ENCODE peak calls at places on chromosomes 16 and 17, in eight cellular contexts. One of them, this sample, is unnamed.

GRCh38 chr16:49127103-49127502 is 154.5 kb downstream of the CBLN1 start:
- DNase-seq in fibroblast of lung: no peak
- DNase-seq in HCT116: no peak
- DNase-seq in hepatocyte: peak
- DNase-seq in heart left ventricle: no peak
- DNase-seq in H9: no peak
- DNase-seq in mammary epithelial cell: no peak
- DNase-seq in AG04450: no peak
- DNase-seq in this sample: no peak

GRCh38 chr17:75065562-75066151 is 18.6 kb downstream of the KCTD2 start:
- DNase-seq in fibroblast of lung: peak
- DNase-seq in HCT116: no peak
- DNase-seq in hepatocyte: no peak
- DNase-seq in heart left ventricle: no peak
- DNase-seq in H9: no peak
- DNase-seq in mammary epithelial cell: no peak
- DNase-seq in AG04450: no peak
- DNase-seq in this sample: peak

GRCh38 chr16:46785076-46785845 is 37.1 kb upstream of the MYLK3 start:
- DNase-seq in fibroblast of lung: no peak
- DNase-seq in HCT116: no peak
- DNase-seq in hepatocyte: no peak
- DNase-seq in heart left ventricle: no peak
- DNase-seq in H9: no peak
- DNase-seq in mammary epithelial cell: no peak
- DNase-seq in AG04450: no peak
- DNase-seq in this sample: no peak

GRCh38 chr16:81444448-81445121 is at the start of gene CMIP:
- DNase-seq in fibroblast of lung: peak
- DNase-seq in HCT116: peak
- DNase-seq in hepatocyte: peak
- DNase-seq in heart left ventricle: peak
- DNase-seq in H9: peak
- DNase-seq in mammary epithelial cell: peak
- DNase-seq in AG04450: peak
- DNase-seq in this sample: peak

GRCh38 chr16:89052191-89052787 is 41.4 kb upstream of the ACSF3 start:
- DNase-seq in fibroblast of lung: peak
- DNase-seq in HCT116: no peak
- DNase-seq in hepatocyte: no peak
- DNase-seq in heart left ventricle: no peak
- DNase-seq in H9: no peak
- DNase-seq in mammary epithelial cell: peak
- DNase-seq in AG04450: no peak
- DNase-seq in this sample: no peak

GRCh38 chr16:77273-77806 is 685 bp upstream of the MPG start:
- DNase-seq in fibroblast of lung: peak
- DNase-seq in HCT116: no peak
- DNase-seq in hepatocyte: peak
- DNase-seq in heart left ventricle: peak
- DNase-seq in H9: peak
- DNase-seq in mammary epithelial cell: no peak
- DNase-seq in AG04450: no peak
- DNase-seq in this sample: peak

GRCh38 chr17:47707884-47708283 is 13.9 kb downstream of the TBKBP1 start:
- DNase-seq in fibroblast of lung: no peak
- DNase-seq in HCT116: no peak
- DNase-seq in hepatocyte: no peak
- DNase-seq in heart left ventricle: no peak
- DNase-seq in H9: no peak
- DNase-seq in mammary epithelial cell: no peak
- DNase-seq in AG04450: no peak
- DNase-seq in this sample: no peak

GRCh38 chr17:51224615-51225262 is 35.1 kb downstream of the MBTD1 start:
- DNase-seq in fibroblast of lung: no peak
- DNase-seq in HCT116: no peak
- DNase-seq in hepatocyte: no peak
- DNase-seq in heart left ventricle: no peak
- DNase-seq in H9: no peak
- DNase-seq in mammary epithelial cell: no peak
- DNase-seq in AG04450: no peak
- DNase-seq in this sample: no peak

GRCh38 chr16:84284168-84284722 is 10.4 kb upstream of the WFDC1 start:
- DNase-seq in fibroblast of lung: no peak
- DNase-seq in HCT116: no peak
- DNase-seq in hepatocyte: peak
- DNase-seq in heart left ventricle: peak
- DNase-seq in H9: peak
- DNase-seq in mammary epithelial cell: no peak
- DNase-seq in AG04450: no peak
- DNase-seq in this sample: no peak

GRCh38 chr16:73399486-73399885 is 351.6 kb upstream of the ZFHX3 start:
- DNase-seq in fibroblast of lung: no peak
- DNase-seq in HCT116: no peak
- DNase-seq in hepatocyte: no peak
- DNase-seq in heart left ventricle: no peak
- DNase-seq in H9: no peak
- DNase-seq in mammary epithelial cell: no peak
- DNase-seq in AG04450: no peak
- DNase-seq in this sample: no peak

GRCh38 chr16:71424626-71425025 is 17.2 kb downstream of the TLE7 start:
- DNase-seq in fibroblast of lung: no peak
- DNase-seq in HCT116: no peak
- DNase-seq in hepatocyte: no peak
- DNase-seq in heart left ventricle: no peak
- DNase-seq in H9: no peak
- DNase-seq in mammary epithelial cell: no peak
- DNase-seq in AG04450: no peak
- DNase-seq in this sample: no peak

GRCh38 chr16:8583199-8583598 is 7.1 kb downstream of the TMEM114 start:
- DNase-seq in fibroblast of lung: peak
- DNase-seq in HCT116: no peak
- DNase-seq in hepatocyte: no peak
- DNase-seq in heart left ventricle: no peak
- DNase-seq in H9: no peak
- DNase-seq in mammary epithelial cell: peak
- DNase-seq in AG04450: no peak
- DNase-seq in this sample: no peak

GRCh38 chr16:4544483-4544882 is 5.9 kb upstream of the CDIP1 start:
- DNase-seq in fibroblast of lung: no peak
- DNase-seq in HCT116: no peak
- DNase-seq in hepatocyte: no peak
- DNase-seq in heart left ventricle: no peak
- DNase-seq in H9: no peak
- DNase-seq in mammary epithelial cell: no peak
- DNase-seq in AG04450: no peak
- DNase-seq in this sample: no peak

GRCh38 chr17:35189291-35189690 is 4.9 kb downstream of the SLC35G3 start:
- DNase-seq in fibroblast of lung: peak
- DNase-seq in HCT116: no peak
- DNase-seq in hepatocyte: no peak
- DNase-seq in heart left ventricle: no peak
- DNase-seq in H9: no peak
- DNase-seq in mammary epithelial cell: peak
- DNase-seq in AG04450: no peak
- DNase-seq in this sample: no peak

GRCh38 chr17:78665952-78666920 is 89.0 kb upstream of the DNAH17 start:
- DNase-seq in fibroblast of lung: no peak
- DNase-seq in HCT116: no peak
- DNase-seq in hepatocyte: peak
- DNase-seq in heart left ventricle: peak
- DNase-seq in H9: no peak
- DNase-seq in mammary epithelial cell: no peak
- DNase-seq in AG04450: no peak
- DNase-seq in this sample: no peak

GRCh38 chr16:1822801-1823200 is 3.8 kb downstream of the HAGH start:
- DNase-seq in fibroblast of lung: no peak
- DNase-seq in HCT116: no peak
- DNase-seq in hepatocyte: no peak
- DNase-seq in heart left ventricle: no peak
- DNase-seq in H9: no peak
- DNase-seq in mammary epithelial cell: no peak
- DNase-seq in AG04450: no peak
- DNase-seq in this sample: no peak

GRCh38 chr16:1825381-1825863 is 1.2 kb downstream of the HAGH start:
- DNase-seq in fibroblast of lung: no peak
- DNase-seq in HCT116: no peak
- DNase-seq in hepatocyte: no peak
- DNase-seq in heart left ventricle: no peak
- DNase-seq in H9: no peak
- DNase-seq in mammary epithelial cell: no peak
- DNase-seq in AG04450: no peak
- DNase-seq in this sample: no peak

GRCh38 chr16:1825864-1826690 is 548 bp downstream of the HAGH start:
- DNase-seq in fibroblast of lung: peak
- DNase-seq in HCT116: no peak
- DNase-seq in hepatocyte: peak
- DNase-seq in heart left ventricle: no peak
- DNase-seq in H9: no peak
- DNase-seq in mammary epithelial cell: peak
- DNase-seq in AG04450: peak
- DNase-seq in this sample: peak

GRCh38 chr16:1821861-1822611 is 4.6 kb downstream of the HAGH start:
- DNase-seq in fibroblast of lung: no peak
- DNase-seq in HCT116: no peak
- DNase-seq in hepatocyte: no peak
- DNase-seq in heart left ventricle: no peak
- DNase-seq in H9: no peak
- DNase-seq in mammary epithelial cell: peak
- DNase-seq in AG04450: no peak
- DNase-seq in this sample: no peak

GRCh38 chr16:1823821-1824220 is 2.8 kb downstream of the HAGH start:
- DNase-seq in fibroblast of lung: peak
- DNase-seq in HCT116: no peak
- DNase-seq in hepatocyte: peak
- DNase-seq in heart left ventricle: no peak
- DNase-seq in H9: peak
- DNase-seq in mammary epithelial cell: peak
- DNase-seq in AG04450: peak
- DNase-seq in this sample: peak
- TF ChIP-seq CTCF in fibroblast of lung: no peak
- TF ChIP-seq CTCF in HCT116: peak
- TF ChIP-seq CTCF in hepatocyte: peak
- TF ChIP-seq CTCF in heart left ventricle: no peak
- TF ChIP-seq CTCF in H9: peak
- TF ChIP-seq CTCF in mammary epithelial cell: peak
- TF ChIP-seq CTCF in AG04450: peak
- TF ChIP-seq CTCF in this sample: peak

DNA sequence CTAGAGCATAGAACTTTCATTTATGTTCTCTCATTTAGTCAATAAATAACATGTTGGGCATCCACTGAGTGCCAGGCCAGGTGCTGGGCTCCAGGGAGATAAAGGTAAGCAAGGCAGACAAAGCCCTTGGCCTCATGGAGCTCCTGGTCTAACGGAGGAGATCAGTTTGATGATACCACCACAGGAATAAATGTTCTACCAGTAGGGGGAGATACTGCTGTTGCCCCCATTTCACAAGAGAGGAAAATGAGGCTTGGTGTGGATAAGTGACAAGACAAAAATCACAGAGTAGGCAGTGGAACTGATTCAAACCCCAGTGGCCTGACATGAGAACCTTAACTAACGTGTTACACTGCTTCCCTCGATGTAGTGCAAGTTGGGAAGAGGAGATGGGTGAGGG is 80.4 kb upstream of the ERCC4 start:
- DNase-seq in fibroblast of lung: no peak
- DNase-seq in HCT116: no peak
- DNase-seq in hepatocyte: no peak
- DNase-seq in heart left ventricle: no peak
- DNase-seq in H9: no peak
- DNase-seq in mammary epithelial cell: no peak
- DNase-seq in AG04450: no peak
- DNase-seq in this sample: no peak
- TF ChIP-seq CTCF in fibroblast of lung: no peak
- TF ChIP-seq CTCF in HCT116: peak
- TF ChIP-seq CTCF in hepatocyte: no peak
- TF ChIP-seq CTCF in heart left ventricle: no peak
- TF ChIP-seq CTCF in H9: peak
- TF ChIP-seq CTCF in mammary epithelial cell: no peak
- TF ChIP-seq CTCF in AG04450: no peak
- TF ChIP-seq CTCF in this sample: peak

DNA sequence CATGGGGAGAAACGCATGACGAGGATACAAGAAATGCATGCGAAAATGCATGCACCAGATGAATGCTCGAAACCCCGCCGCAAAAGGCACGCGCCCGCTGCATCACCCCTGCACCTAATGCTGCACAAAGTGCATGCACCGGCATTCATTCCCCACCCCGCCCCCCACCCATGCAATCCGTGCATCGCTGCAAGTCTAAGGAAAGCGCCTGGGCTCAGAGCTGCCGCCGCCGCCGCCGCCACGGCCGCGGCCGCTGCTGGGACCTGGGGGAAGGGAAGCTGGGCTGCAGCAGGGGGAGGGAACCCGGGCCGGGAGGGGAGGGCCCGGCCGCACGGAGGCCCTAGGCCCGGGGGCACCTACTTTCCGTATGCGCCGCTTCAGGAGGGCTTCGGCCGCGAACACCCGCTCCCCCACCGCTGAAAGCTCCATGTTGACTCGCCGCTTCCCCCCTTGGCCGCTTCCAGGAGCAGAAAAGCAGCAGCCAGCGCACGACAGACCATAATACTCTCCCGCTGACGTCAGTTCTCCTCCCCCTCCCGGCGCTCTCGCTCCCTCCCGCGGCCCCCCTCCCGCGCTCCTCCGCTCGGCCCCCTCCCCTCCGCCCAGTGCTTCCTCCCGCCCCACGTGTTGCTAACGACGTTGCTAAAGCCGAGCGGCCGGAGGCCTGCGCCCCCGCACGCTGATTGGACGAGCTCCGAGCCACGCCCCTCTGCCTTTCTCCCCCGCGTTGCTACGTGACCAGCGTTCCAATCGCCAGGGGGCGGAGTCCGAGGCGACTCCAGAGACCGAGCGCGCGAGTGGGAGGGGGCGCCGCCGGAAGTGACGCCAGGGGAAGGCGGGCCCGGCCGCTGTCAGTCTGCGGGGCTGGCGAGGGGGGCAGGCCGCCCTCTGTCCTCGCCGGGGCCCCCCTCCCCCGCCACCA is at the start of gene CBX8:
- DNase-seq in fibroblast of lung: peak
- DNase-seq in HCT116: peak
- DNase-seq in hepatocyte: peak
- DNase-seq in heart left ventricle: peak
- DNase-seq in H9: peak
- DNase-seq in mammary epithelial cell: peak
- DNase-seq in AG04450: peak
- DNase-seq in this sample: peak
- TF ChIP-seq CTCF in fibroblast of lung: no peak
- TF ChIP-seq CTCF in HCT116: no peak
- TF ChIP-seq CTCF in hepatocyte: no peak
- TF ChIP-seq CTCF in heart left ventricle: peak
- TF ChIP-seq CTCF in H9: peak
- TF ChIP-seq CTCF in mammary epithelial cell: peak
- TF ChIP-seq CTCF in AG04450: no peak
- TF ChIP-seq CTCF in this sample: peak

GRCh38 chr16:13560151-13560550 is 359.8 kb upstream of the ERCC4 start:
- DNase-seq in fibroblast of lung: no peak
- DNase-seq in HCT116: no peak
- DNase-seq in hepatocyte: no peak
- DNase-seq in heart left ventricle: no peak
- DNase-seq in H9: no peak
- DNase-seq in mammary epithelial cell: no peak
- DNase-seq in AG04450: no peak
- DNase-seq in this sample: no peak
- TF ChIP-seq CTCF in fibroblast of lung: no peak
- TF ChIP-seq CTCF in HCT116: no peak
- TF ChIP-seq CTCF in hepatocyte: no peak
- TF ChIP-seq CTCF in heart left ventricle: no peak
- TF ChIP-seq CTCF in H9: no peak
- TF ChIP-seq CTCF in mammary epithelial cell: no peak
- TF ChIP-seq CTCF in AG04450: no peak
- TF ChIP-seq CTCF in this sample: no peak

This sample was measured in HFFc6.